ENCODE peak calls at places on chromosomes 13 and 19, in four cellular contexts. One of them, this sample, is unnamed.

GRCh38 chr19:41876847-41877489 is at the start of gene CD79A:
- DNase-seq in left lung: no peak
- DNase-seq in IMR-90: no peak
- DNase-seq in DND-41: peak
- DNase-seq in this sample: no peak

GRCh38 chr19:19110410-19111137 is 27.7 kb downstream of the TMEM161A start:
- DNase-seq in DND-41: no peak
- DNase-seq in IMR-90: no peak
- DNase-seq in left lung: no peak
- DNase-seq in this sample: no peak

GRCh38 chr13:100440756-100441421 is 147.7 kb downstream of the GGACT start:
- DNase-seq in left lung: no peak
- DNase-seq in IMR-90: peak
- DNase-seq in DND-41: no peak
- DNase-seq in this sample: peak

GRCh38 chr19:44745386-44745831 is 3.1 kb upstream of the BCL3 start:
- DNase-seq in DND-41: no peak
- DNase-seq in left lung: peak
- DNase-seq in IMR-90: peak
- DNase-seq in this sample: peak

GRCh38 chr13:19072543-19072942 is 109.1 kb downstream of the TUBA3C start:
- DNase-seq in IMR-90: no peak
- DNase-seq in left lung: no peak
- DNase-seq in DND-41: no peak
- DNase-seq in this sample: no peak

GRCh38 chr13:25882732-25883357 is 169.0 kb downstream of the SHISA2 start:
- DNase-seq in IMR-90: no peak
- DNase-seq in DND-41: peak
- DNase-seq in left lung: no peak
- DNase-seq in this sample: no peak

GRCh38 chr13:24892844-24893243 is 128.9 kb downstream of the RNF17 start:
- DNase-seq in IMR-90: no peak
- DNase-seq in DND-41: no peak
- DNase-seq in left lung: no peak
- DNase-seq in this sample: no peak

GRCh38 chr13:23703241-23703640 is 133.0 kb downstream of the TNFRSF19 start:
- DNase-seq in IMR-90: no peak
- DNase-seq in left lung: no peak
- DNase-seq in DND-41: no peak
- DNase-seq in this sample: peak

GRCh38 chr13:113369189-113369588 is 5.3 kb upstream of the GRTP1 start:
- DNase-seq in IMR-90: no peak
- DNase-seq in left lung: no peak
- DNase-seq in DND-41: no peak
- DNase-seq in this sample: no peak

GRCh38 chr19:30968841-30969399 is 380.3 kb downstream of the TSHZ3 start:
- DNase-seq in left lung: no peak
- DNase-seq in IMR-90: no peak
- DNase-seq in DND-41: no peak
- DNase-seq in this sample: no peak

GRCh38 chr19:30969586-30969985 is 379.6 kb downstream of the TSHZ3 start:
- DNase-seq in IMR-90: no peak
- DNase-seq in left lung: no peak
- DNase-seq in DND-41: no peak
- DNase-seq in this sample: no peak

DNA sequence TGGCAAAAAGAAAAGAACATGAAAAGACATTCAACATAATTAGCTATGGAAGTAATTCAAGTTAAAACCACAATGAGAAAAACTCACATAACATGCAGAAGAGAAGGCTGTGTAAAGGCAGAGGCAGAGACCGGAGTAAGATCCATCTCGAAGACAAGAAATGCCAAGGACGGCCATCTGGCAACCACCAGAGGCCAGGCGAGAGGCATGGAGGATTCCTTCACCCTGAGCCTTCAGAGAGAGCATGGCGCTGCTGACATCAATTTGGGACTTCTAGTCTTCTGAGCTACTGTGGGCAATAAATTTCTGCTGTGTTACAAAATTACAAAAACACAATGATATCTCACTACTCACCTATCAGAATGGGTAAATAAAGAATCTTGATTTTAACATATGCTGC is 381.0 kb downstream of the TSHZ3 start:
- DNase-seq in DND-41: no peak
- DNase-seq in left lung: no peak
- DNase-seq in IMR-90: no peak
- DNase-seq in this sample: no peak
- H3K4me3 ChIP-seq in DND-41: no peak
- H3K4me3 ChIP-seq in left lung: no peak
- H3K4me3 ChIP-seq in IMR-90: no peak
- H3K4me3 ChIP-seq in this sample: no peak

GRCh38 chr19:35513231-35513974 is at the start of gene DMKN:
- DNase-seq in left lung: no peak
- DNase-seq in DND-41: no peak
- DNase-seq in IMR-90: peak
- DNase-seq in this sample: peak

GRCh38 chr19:35510626-35510964 is 2.9 kb downstream of the DMKN start:
- DNase-seq in IMR-90: no peak
- DNase-seq in left lung: no peak
- DNase-seq in DND-41: no peak
- DNase-seq in this sample: no peak

GRCh38 chr19:35513975-35514809 is 743 bp upstream of the DMKN start:
- DNase-seq in left lung: no peak
- DNase-seq in IMR-90: no peak
- DNase-seq in DND-41: no peak
- DNase-seq in this sample: peak

GRCh38 chr19:35511337-35511736 is 2.1 kb downstream of the DMKN start:
- DNase-seq in DND-41: no peak
- DNase-seq in left lung: no peak
- DNase-seq in IMR-90: no peak
- DNase-seq in this sample: no peak

DNA sequence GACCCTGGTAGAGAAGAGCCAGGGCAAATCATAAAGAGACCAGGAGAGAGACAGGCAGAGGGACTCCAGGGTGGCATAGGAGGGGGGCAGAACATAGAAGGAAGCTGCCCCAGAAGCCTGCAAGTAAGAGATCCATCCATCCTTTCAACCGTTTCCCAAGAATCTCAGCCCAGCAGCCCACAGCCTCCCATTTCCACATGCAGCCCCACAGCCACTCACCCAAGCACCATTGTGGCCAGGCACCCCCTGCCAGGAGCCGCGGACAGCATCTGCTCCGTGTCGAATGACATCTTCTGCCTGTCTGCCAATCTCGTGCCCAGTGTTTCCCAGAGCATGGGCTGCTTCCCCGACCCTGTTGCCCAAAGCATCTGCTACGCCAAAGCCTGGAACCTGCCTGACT is 618 bp downstream of the DMKN start:
- DNase-seq in IMR-90: no peak
- DNase-seq in DND-41: no peak
- DNase-seq in left lung: no peak
- DNase-seq in this sample: no peak
- TF ChIP-seq CTCF in IMR-90: no peak
- TF ChIP-seq CTCF in DND-41: no peak
- TF ChIP-seq CTCF in left lung: no peak
- TF ChIP-seq CTCF in this sample: no peak

GRCh38 chr13:72507394-72508199 is 219.8 kb downstream of the MZT1 start:
- DNase-seq in IMR-90: no peak
- DNase-seq in DND-41: no peak
- DNase-seq in left lung: no peak
- DNase-seq in this sample: no peak
- H3K4me3 ChIP-seq in IMR-90: no peak
- H3K4me3 ChIP-seq in DND-41: no peak
- H3K4me3 ChIP-seq in left lung: no peak
- H3K4me3 ChIP-seq in this sample: peak

DNA sequence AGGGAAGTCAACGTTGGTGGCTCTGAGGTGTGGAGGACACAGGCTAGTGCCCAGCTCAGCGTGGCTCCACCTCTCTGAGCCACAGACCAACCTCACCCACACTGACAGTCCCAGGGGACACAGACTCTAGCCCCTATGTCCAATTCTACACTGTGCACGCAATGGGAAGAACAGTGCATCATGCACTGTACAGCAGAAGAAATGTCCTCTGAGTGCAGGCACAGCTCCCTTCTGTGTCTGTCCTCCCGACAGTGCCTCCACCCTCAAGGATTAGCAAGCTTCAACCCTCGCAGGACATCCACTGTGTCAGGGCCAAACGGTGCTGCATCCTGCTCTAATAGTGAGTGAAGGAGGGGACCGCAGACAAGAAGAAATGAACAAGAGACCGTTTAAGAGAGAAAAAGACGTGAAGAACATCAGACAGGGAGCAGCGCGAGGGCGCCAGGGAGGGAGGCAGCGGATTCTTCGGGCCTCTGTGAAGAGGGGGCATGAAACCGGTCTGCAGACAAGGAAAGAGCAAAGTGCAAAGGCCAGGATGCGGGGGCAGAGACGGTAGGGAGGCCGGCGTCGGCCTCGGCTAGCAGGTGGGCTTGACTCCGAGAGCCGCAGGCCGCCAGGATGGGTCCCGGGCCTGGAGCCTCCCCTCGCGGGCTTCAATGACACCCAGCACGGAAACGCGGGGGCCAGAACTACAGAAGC is 644 bp downstream of the ZNF837 start:
- DNase-seq in DND-41: no peak
- DNase-seq in left lung: no peak
- DNase-seq in IMR-90: no peak
- DNase-seq in this sample: no peak
- TF ChIP-seq CTCF in DND-41: no peak
- TF ChIP-seq CTCF in left lung: no peak
- TF ChIP-seq CTCF in IMR-90: no peak
- TF ChIP-seq CTCF in this sample: no peak

GRCh38 chr19:21910318-21910717 is 74.3 kb upstream of the ZNF43 start:
- DNase-seq in left lung: no peak
- DNase-seq in IMR-90: no peak
- DNase-seq in DND-41: no peak
- DNase-seq in this sample: no peak

GRCh38 chr19:21912654-21913053 is 76.7 kb upstream of the ZNF43 start:
- DNase-seq in DND-41: no peak
- DNase-seq in IMR-90: no peak
- DNase-seq in left lung: no peak
- DNase-seq in this sample: no peak

GRCh38 chr19:21908066-21908465 is 72.1 kb upstream of the ZNF43 start:
- DNase-seq in DND-41: no peak
- DNase-seq in IMR-90: no peak
- DNase-seq in left lung: no peak
- DNase-seq in this sample: no peak

GRCh38 chr19:21902596-21902995 is 66.6 kb upstream of the ZNF43 start:
- DNase-seq in left lung: no peak
- DNase-seq in IMR-90: no peak
- DNase-seq in DND-41: no peak
- DNase-seq in this sample: no peak

GRCh38 chr19:21907516-21907915 is 71.5 kb upstream of the ZNF43 start:
- DNase-seq in left lung: no peak
- DNase-seq in IMR-90: no peak
- DNase-seq in DND-41: no peak
- DNase-seq in this sample: no peak
- H3K4me3 ChIP-seq in left lung: no peak
- H3K4me3 ChIP-seq in IMR-90: no peak
- H3K4me3 ChIP-seq in DND-41: no peak
- H3K4me3 ChIP-seq in this sample: no peak

DNA sequence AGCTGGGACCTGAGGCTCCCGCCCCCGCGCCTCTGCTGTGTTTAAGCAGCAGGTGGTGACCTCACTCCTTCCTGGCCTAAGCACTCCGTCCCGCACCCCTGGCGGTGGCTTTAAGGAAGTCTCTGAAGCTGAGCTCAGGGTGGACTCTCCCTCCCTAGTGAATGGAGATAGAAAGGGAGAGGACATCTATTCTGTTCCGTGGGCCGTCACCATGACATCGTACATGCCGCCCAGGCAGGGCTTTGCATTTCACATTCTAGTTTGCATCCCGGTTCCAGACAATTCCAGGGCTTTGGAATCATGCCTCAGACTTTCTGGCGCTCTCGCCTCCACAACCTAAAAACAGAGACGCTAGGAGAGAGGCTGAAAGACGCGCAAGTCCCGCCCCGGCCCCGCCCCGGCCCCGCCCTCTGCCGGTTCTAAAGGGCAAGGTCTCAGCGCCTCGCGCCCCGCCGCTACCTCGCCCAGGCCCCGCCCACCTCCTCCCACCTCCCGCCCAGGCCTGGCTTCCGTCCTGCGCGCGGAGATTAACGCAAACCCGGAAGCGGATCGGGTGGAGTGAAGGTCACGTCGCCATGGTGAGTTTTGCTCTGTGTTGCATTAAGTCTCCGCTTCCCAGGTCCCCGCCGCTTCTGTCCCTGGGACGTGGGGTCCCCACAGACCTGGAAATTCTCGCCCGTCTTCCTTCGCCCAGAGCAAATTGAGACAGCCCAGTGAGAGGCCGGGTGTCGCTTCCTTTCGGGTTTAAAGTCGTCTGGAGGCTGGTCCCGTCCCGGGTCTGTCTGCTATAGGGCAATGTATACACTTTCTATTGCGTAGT is at the start of gene ZNF808:
- DNase-seq in DND-41: peak
- DNase-seq in IMR-90: peak
- DNase-seq in left lung: peak
- DNase-seq in this sample: peak
- TF ChIP-seq CTCF in DND-41: peak
- TF ChIP-seq CTCF in IMR-90: peak
- TF ChIP-seq CTCF in left lung: peak
- TF ChIP-seq CTCF in this sample: peak

GRCh38 chr13:94858856-94859811 is 146.8 kb upstream of the SOX21 start:
- DNase-seq in IMR-90: peak
- DNase-seq in left lung: peak
- DNase-seq in DND-41: no peak
- DNase-seq in this sample: peak

GRCh38 chr13:94859812-94860210 is 147.5 kb upstream of the SOX21 start:
- DNase-seq in left lung: no peak
- DNase-seq in DND-41: no peak
- DNase-seq in IMR-90: no peak
- DNase-seq in this sample: no peak

GRCh38 chr13:94860981-94861407 is 148.6 kb upstream of the SOX21 start:
- DNase-seq in DND-41: no peak
- DNase-seq in left lung: no peak
- DNase-seq in IMR-90: peak
- DNase-seq in this sample: peak
- H3K4me3 ChIP-seq in DND-41: no peak
- H3K4me3 ChIP-seq in left lung: no peak
- H3K4me3 ChIP-seq in IMR-90: peak
- H3K4me3 ChIP-seq in this sample: peak

This sample was measured in fibroblast of villous mesenchyme.